ENCODE peak calls at places on chromosomes 11 and 22, in five cellular contexts. B is HCT116, R is RWPE2, Z is prostate gland, T is lower lobe of right lung. C is an unnamed sample. For H3K36me3, the result is how much of the 10 kb centered on the place peaks cover.

GRCh38 chr11:70430122-70430521 is 31.8 kb downstream of the CTTN start:
- DNase-seq in T (no peak), Z (no peak), B (no peak), R (no peak), C (no peak)

GRCh38 chr11:76756341-76756771 is 26.8 kb upstream of the TSKU start:
- DNase-seq in T (no peak), Z (no peak), B (no peak), R (no peak), C (no peak)

GRCh38 chr11:93196816-93197382 is 892 bp downstream of the SLC36A4 start:
- DNase-seq in T (no peak), Z (no peak), B (peak), R (no peak), C (no peak)

GRCh38 chr11:113048820-113049555 is 87.8 kb downstream of the NCAM1 start:
- DNase-seq in R (no peak), B (no peak), Z (no peak), T (no peak), C (no peak)

GRCh38 chr11:15027011-15027410 is 46.4 kb upstream of the CALCB start:
- DNase-seq in Z (no peak), B (no peak), R (no peak), T (no peak), C (no peak)

GRCh38 chr11:126147268-126148111 is 64.0 kb downstream of the RPUSD4 start:
- DNase-seq in T (no peak), B (no peak), R (no peak), Z (no peak), C (no peak)

GRCh38 chr11:71366076-71366475 is 82.1 kb downstream of the DHCR7 start:
- DNase-seq in T (no peak), R (no peak), Z (no peak), B (no peak), C (no peak)

GRCh38 chr22:49772692-49773091 is 55.0 kb downstream of the BRD1 start:
- DNase-seq in B (no peak), R (no peak), T (no peak), Z (no peak), C (no peak)

GRCh38 chr11:121741954-121742361 is 289.2 kb upstream of the SORL1-AS1 start:
- DNase-seq in B (no peak), R (no peak), Z (peak), T (no peak), C (no peak)

GRCh38 chr22:49517211-49517610 is 310.5 kb downstream of the BRD1 start:
- DNase-seq in Z (no peak), B (no peak), R (no peak), T (no peak), C (no peak)

GRCh38 chr11:7418061-7418460 is 67.2 kb upstream of the OLFML1 start:
- DNase-seq in B (no peak), Z (no peak), T (no peak), R (no peak), C (no peak)

GRCh38 chr22:45166935-45167334 is 3.2 kb downstream of the NUP50 start:
- DNase-seq in B (no peak), R (no peak), Z (no peak), T (no peak), C (no peak)

GRCh38 chr22:37657590-37658132 is 862 bp upstream of the PDXP start:
- DNase-seq in T (no peak), Z (no peak), R (no peak), B (no peak), C (no peak)

GRCh38 chr11:67301951-67302516 is 1.3 kb upstream of the SSH3 start:
- DNase-seq in Z (peak), R (peak), B (no peak), T (peak), C (no peak)

GRCh38 chr11:112620621-112621394 is 340.4 kb upstream of the NCAM1 start:
- DNase-seq in B (peak), R (no peak), Z (no peak), T (no peak), C (no peak)

GRCh38 chr11:16909375-16910035 is 104.7 kb downstream of the PLEKHA7 start:
- DNase-seq in T (no peak), B (no peak), R (no peak), Z (no peak), C (no peak)

GRCh38 chr22:43925433-43926348 is 2.1 kb downstream of the PNPLA3 start:
- DNase-seq in R (peak), B (no peak), Z (peak), T (peak), C (no peak)

GRCh38 chr11:3747704-3748103 is 49.6 kb downstream of the NUP98 start:
- DNase-seq in Z (no peak), T (no peak), R (no peak), B (no peak), C (no peak)

GRCh38 chr22:26170795-26171194 is 1.5 kb downstream of the SEZ6L start:
- DNase-seq in Z (no peak), B (no peak), R (no peak), T (no peak), C (no peak)

GRCh38 chr11:110582728-110583432 is 129.4 kb downstream of the ARHGAP20 start:
- DNase-seq in R (no peak), T (no peak), Z (no peak), B (no peak), C (no peak)

GRCh38 chr22:49786976-49787843 is 40.5 kb downstream of the BRD1 start:
- DNase-seq in T (no peak), Z (no peak), R (peak), B (no peak), C (no peak)

GRCh38 chr11:123841189-123841588 is 35.0 kb upstream of the OR6M1 start:
- DNase-seq in T (no peak), B (no peak), Z (no peak), R (no peak), C (no peak)

GRCh38 chr11:2801711-2802388 is 83.7 kb downstream of the CDKN1C start:
- DNase-seq in R (peak), Z (no peak), T (peak), B (no peak), C (no peak)

GRCh38 chr11:123481647-123482046 is 51.6 kb downstream of the GRAMD1B start:
- DNase-seq in T (no peak), B (no peak), R (no peak), Z (no peak), C (no peak)

GRCh38 chr11:70823771-70824170 is 425.4 kb downstream of the CTTN start:
- DNase-seq in T (no peak), R (no peak), Z (no peak), B (no peak), C (no peak)

GRCh38 chr22:39960791-39961746 is 872 bp downstream of the TMA7B start:
- DNase-seq in Z (no peak), B (no peak), T (no peak), R (no peak), C (no peak)

DNA sequence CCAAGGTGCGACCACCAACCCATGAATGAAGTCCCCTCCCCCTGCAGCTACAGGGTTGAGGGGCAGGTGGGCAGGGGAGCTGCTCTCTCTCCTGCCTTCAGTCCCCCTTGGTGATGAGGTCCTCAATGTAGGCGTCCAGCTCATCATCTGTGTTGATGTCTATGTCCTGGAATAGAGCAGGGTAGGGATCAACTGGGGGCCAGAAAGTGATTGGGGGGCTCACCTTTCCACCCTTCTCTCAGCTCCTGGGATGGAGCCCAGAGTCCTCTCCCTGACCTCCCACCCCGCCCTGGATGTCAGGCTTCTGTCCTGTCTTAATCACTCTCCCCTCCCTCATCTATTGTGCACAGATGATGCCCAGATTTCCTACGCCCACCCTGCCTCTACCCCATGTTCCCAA is 41.9 kb downstream of the MORC2 start:
- DNase-seq in B (no peak), T (no peak), R (no peak), Z (no peak), C (no peak)
- H3K36me3 ChIP-seq in B (under half), T (half or more), R (under half), Z (under half), C (half or more)

DNA sequence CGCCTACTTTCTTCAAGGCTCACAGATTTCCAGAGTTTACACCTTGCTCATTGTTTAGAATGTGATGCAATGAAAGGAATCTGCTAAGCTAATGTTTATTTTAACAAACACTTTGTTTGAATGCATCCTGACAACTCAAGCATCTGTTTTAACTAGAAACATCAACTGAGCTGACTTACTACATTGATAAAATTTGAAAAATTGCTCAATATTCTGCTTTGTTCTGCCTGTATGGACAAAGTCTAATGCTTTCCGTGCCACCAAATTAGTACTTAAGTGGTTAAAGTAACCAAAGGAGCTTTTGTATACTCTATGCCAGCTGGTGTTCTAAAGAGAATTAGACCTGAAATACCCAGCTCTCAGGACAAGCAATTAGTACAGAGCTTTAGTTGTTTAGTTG is 105.2 kb downstream of the MAML2 start:
- DNase-seq in R (no peak), T (no peak), Z (no peak), B (no peak), C (no peak)
- H3K27ac ChIP-seq in R (no peak), T (no peak), Z (no peak), B (no peak), C (no peak)

GRCh38 chr11:43578346-43579170 is 102.0 kb upstream of the HSD17B12 start:
- DNase-seq in B (no peak), R (no peak), T (no peak), Z (no peak), C (no peak)

GRCh38 chr11:43575931-43576833 is 104.4 kb upstream of the HSD17B12 start:
- DNase-seq in T (no peak), R (no peak), Z (no peak), B (no peak), C (no peak)

GRCh38 chr11:43574949-43575915 is 105.3 kb upstream of the HSD17B12 start:
- DNase-seq in B (no peak), T (no peak), Z (no peak), R (no peak), C (no peak)

GRCh38 chr11:43577566-43578264 is 102.8 kb upstream of the HSD17B12 start:
- DNase-seq in B (no peak), T (no peak), Z (no peak), R (no peak), C (no peak)

DNA sequence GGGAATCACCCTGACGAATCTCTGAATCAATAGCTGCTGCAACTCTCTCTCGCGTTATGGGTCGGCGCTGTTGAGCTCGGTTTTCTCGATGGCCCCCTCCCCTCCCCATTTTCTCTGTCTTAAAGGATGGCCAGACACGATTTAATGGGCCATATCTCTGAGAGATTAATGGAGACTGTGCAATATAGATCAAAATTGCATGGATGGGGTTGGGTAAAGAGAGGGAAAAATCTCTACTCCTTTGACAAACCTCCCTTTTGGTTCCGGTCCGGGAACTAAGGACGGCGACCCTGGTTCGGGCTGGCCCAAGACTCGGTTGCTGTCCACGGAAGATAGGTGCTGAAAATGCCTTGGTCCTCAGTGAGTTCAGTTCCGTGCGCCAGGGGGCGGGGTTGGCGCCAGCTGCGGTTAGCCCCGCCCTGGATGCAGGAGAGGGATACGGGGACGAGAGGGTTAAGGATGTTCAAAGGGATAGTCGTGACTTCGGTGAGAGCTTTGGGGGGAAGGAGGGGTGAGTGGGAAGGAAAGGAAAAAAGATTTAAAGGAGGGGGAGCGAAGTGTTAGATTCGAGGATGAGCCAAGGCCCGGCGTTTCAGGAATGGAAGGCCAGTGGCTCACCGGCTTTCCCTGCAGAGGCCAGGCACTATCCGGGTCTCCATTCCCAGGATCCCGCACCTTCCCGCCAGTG is 103.6 kb upstream of the HSD17B12 start:
- DNase-seq in Z (no peak), R (no peak), T (no peak), B (peak), C (peak)
- H3K4me3 ChIP-seq in Z (no peak), R (no peak), T (no peak), B (no peak), C (no peak)

DNA sequence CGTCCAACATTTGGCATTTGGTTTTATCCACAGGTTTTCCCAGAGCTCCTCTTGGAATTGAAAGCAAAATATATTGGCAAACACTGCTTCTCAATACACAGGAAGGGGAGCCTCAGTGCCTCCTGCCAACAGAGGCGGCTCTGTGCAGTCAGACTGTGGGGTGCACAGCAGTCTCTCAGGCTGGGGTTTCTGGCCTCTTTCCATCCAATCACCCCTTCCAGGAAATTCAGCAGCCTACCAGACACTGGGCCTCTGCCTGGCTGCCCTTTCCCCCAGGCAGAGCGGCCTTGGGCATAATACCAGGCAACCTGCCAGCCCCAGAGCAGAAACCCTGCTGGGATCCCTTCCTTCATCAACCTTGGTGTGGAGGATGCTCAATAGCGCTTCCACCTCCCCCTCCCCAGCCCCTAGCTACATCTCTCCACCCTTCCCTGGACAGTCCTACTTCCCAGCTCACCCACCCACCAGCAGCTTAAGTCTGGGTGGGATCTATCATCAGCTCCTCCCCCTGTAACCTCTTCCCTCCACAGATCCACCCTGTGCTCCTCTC is 17.8 kb upstream of the RAPSN start:
- DNase-seq in B (no peak), Z (no peak), T (no peak), R (no peak), C (no peak)
- H3K36me3 ChIP-seq in B (under half), Z (under half), T (half or more), R (half or more), C (under half)

GRCh38 chr22:46352691-46353386 is 17.3 kb downstream of the TRMU start:
- DNase-seq in R (no peak), Z (peak), T (peak), B (no peak), C (no peak)

GRCh38 chr22:46354176-46354992 is 18.9 kb downstream of the TRMU start:
- DNase-seq in R (no peak), Z (no peak), T (peak), B (no peak), C (no peak)

GRCh38 chr22:46352276-46352675 is 16.8 kb downstream of the TRMU start:
- DNase-seq in T (peak), R (no peak), B (no peak), Z (no peak), C (no peak)

GRCh38 chr22:46354993-46355305 is 19.4 kb downstream of the TRMU start:
- DNase-seq in Z (no peak), T (no peak), R (no peak), B (no peak), C (no peak)

GRCh38 chr22:46353483-46354105 is 18.1 kb downstream of the TRMU start:
- DNase-seq in T (no peak), R (no peak), Z (no peak), B (no peak), C (no peak)
- H3K27ac ChIP-seq in T (peak), R (no peak), Z (no peak), B (peak), C (no peak)

GRCh38 chr11:1759851-1760220 is 3.9 kb downstream of the CTSD start:
- DNase-seq in R (no peak), Z (no peak), B (no peak), T (peak), C (no peak)
- H3K4me3 ChIP-seq in R (no peak), Z (no peak), B (no peak), T (peak), C (no peak)

C was measured in iPS DF 6.9.